ENCODE peak calls at places on chromosomes 16 and 17, in seven cellular contexts. One of them, this sample, is unnamed.

GRCh38 chr17:60902399-60902798 is 224.7 kb downstream of the BCAS3 start:
- DNase-seq in CD4-positive, CD25-positive, alpha-beta regulatory T cell: no peak
- DNase-seq in ovary: no peak
- DNase-seq in mucosa of descending colon: no peak
- DNase-seq in psoas muscle: no peak
- DNase-seq in GM23248: no peak
- DNase-seq in right cardiac atrium: no peak
- DNase-seq in this sample: no peak

GRCh38 chr16:18950469-18951185 is 24.4 kb upstream of the SMG1 start:
- DNase-seq in mucosa of descending colon: no peak
- DNase-seq in ovary: no peak
- DNase-seq in CD4-positive, CD25-positive, alpha-beta regulatory T cell: no peak
- DNase-seq in right cardiac atrium: no peak
- DNase-seq in GM23248: no peak
- DNase-seq in psoas muscle: no peak
- DNase-seq in this sample: no peak

GRCh38 chr16:68575082-68575481 is 36.0 kb downstream of the ZFP90 start:
- DNase-seq in ovary: no peak
- DNase-seq in GM23248: no peak
- DNase-seq in CD4-positive, CD25-positive, alpha-beta regulatory T cell: no peak
- DNase-seq in right cardiac atrium: no peak
- DNase-seq in mucosa of descending colon: no peak
- DNase-seq in psoas muscle: no peak
- DNase-seq in this sample: no peak

GRCh38 chr16:58377932-58378331 is 14.3 kb upstream of the GINS3 start:
- DNase-seq in ovary: no peak
- DNase-seq in right cardiac atrium: no peak
- DNase-seq in GM23248: peak; percentile 11
- DNase-seq in psoas muscle: no peak
- DNase-seq in CD4-positive, CD25-positive, alpha-beta regulatory T cell: no peak
- DNase-seq in mucosa of descending colon: no peak
- DNase-seq in this sample: no peak

GRCh38 chr17:17557796-17558195 is 33.7 kb downstream of the PEMT start:
- DNase-seq in psoas muscle: peak; percentile 59
- DNase-seq in right cardiac atrium: no peak
- DNase-seq in ovary: no peak
- DNase-seq in mucosa of descending colon: no peak
- DNase-seq in CD4-positive, CD25-positive, alpha-beta regulatory T cell: no peak
- DNase-seq in GM23248: no peak
- DNase-seq in this sample: no peak

GRCh38 chr16:87636050-87636684 is 33.9 kb downstream of the JPH3 start:
- DNase-seq in GM23248: peak; percentile 92
- DNase-seq in CD4-positive, CD25-positive, alpha-beta regulatory T cell: peak; percentile 60
- DNase-seq in psoas muscle: peak; percentile 92
- DNase-seq in ovary: peak; percentile 87
- DNase-seq in right cardiac atrium: peak; percentile 87
- DNase-seq in mucosa of descending colon: peak; percentile 87
- DNase-seq in this sample: peak; percentile 85

GRCh38 chr17:19933221-19933620 is 44.4 kb downstream of the AKAP10 start:
- DNase-seq in right cardiac atrium: no peak
- DNase-seq in mucosa of descending colon: no peak
- DNase-seq in CD4-positive, CD25-positive, alpha-beta regulatory T cell: no peak
- DNase-seq in psoas muscle: no peak
- DNase-seq in GM23248: no peak
- DNase-seq in ovary: no peak
- DNase-seq in this sample: no peak

GRCh38 chr16:14350081-14350480 is 279.0 kb downstream of the MRTFB start:
- DNase-seq in psoas muscle: no peak
- DNase-seq in ovary: no peak
- DNase-seq in right cardiac atrium: no peak
- DNase-seq in CD4-positive, CD25-positive, alpha-beta regulatory T cell: no peak
- DNase-seq in GM23248: no peak
- DNase-seq in mucosa of descending colon: no peak
- DNase-seq in this sample: no peak

GRCh38 chr16:67552476-67552875 is 9.8 kb upstream of the CTCF start:
- DNase-seq in mucosa of descending colon: peak; percentile 6
- DNase-seq in ovary: peak; percentile 68
- DNase-seq in CD4-positive, CD25-positive, alpha-beta regulatory T cell: no peak
- DNase-seq in right cardiac atrium: no peak
- DNase-seq in psoas muscle: no peak
- DNase-seq in GM23248: no peak
- DNase-seq in this sample: no peak

GRCh38 chr17:3817851-3818605 is 17.0 kb upstream of the ITGAE start:
- DNase-seq in GM23248: no peak
- DNase-seq in CD4-positive, CD25-positive, alpha-beta regulatory T cell: no peak
- DNase-seq in right cardiac atrium: no peak
- DNase-seq in psoas muscle: no peak
- DNase-seq in ovary: no peak
- DNase-seq in mucosa of descending colon: no peak
- DNase-seq in this sample: no peak

GRCh38 chr17:44213403-44214229 is 5.9 kb downstream of the UBTF start:
- DNase-seq in ovary: no peak
- DNase-seq in GM23248: no peak
- DNase-seq in mucosa of descending colon: no peak
- DNase-seq in psoas muscle: peak; percentile 57
- DNase-seq in right cardiac atrium: no peak
- DNase-seq in CD4-positive, CD25-positive, alpha-beta regulatory T cell: no peak
- DNase-seq in this sample: no peak

GRCh38 chr17:44214896-44215295 is 4.6 kb downstream of the UBTF start:
- DNase-seq in mucosa of descending colon: no peak
- DNase-seq in right cardiac atrium: no peak
- DNase-seq in psoas muscle: peak; percentile 19
- DNase-seq in ovary: no peak
- DNase-seq in GM23248: no peak
- DNase-seq in CD4-positive, CD25-positive, alpha-beta regulatory T cell: no peak
- DNase-seq in this sample: no peak

GRCh38 chr17:44212507-44213402 is 6.7 kb downstream of the UBTF start:
- DNase-seq in psoas muscle: peak; percentile 48
- DNase-seq in ovary: no peak
- DNase-seq in CD4-positive, CD25-positive, alpha-beta regulatory T cell: no peak
- DNase-seq in GM23248: no peak
- DNase-seq in mucosa of descending colon: no peak
- DNase-seq in right cardiac atrium: no peak
- DNase-seq in this sample: no peak

GRCh38 chr17:44216173-44216572 is 3.3 kb downstream of the UBTF start:
- DNase-seq in GM23248: no peak
- DNase-seq in psoas muscle: no peak
- DNase-seq in right cardiac atrium: no peak
- DNase-seq in mucosa of descending colon: no peak
- DNase-seq in CD4-positive, CD25-positive, alpha-beta regulatory T cell: no peak
- DNase-seq in ovary: no peak
- DNase-seq in this sample: no peak

DNA sequence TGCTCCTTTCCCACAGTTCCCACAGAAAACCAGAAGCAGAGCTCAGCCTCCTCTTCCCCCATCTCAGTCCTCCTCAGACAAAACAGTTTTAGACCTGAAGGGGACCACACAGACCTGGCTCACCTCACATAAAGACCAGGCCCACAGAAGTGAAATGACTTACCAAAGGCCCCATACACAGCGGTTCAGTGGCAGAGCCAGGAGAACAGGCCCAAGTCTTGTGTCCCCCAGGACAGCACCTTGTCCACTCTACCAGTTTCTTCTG is 5.3 kb downstream of the UBTF start:
- DNase-seq in mucosa of descending colon: no peak
- DNase-seq in right cardiac atrium: no peak
- DNase-seq in ovary: no peak
- DNase-seq in CD4-positive, CD25-positive, alpha-beta regulatory T cell: no peak
- DNase-seq in psoas muscle: no peak
- DNase-seq in GM23248: no peak
- DNase-seq in this sample: no peak
- H3K4me1 ChIP-seq in mucosa of descending colon: peaks cover 25% of the 10 kb centered on the region
- H3K4me1 ChIP-seq in right cardiac atrium: peaks cover 9% of the 10 kb centered on the region
- H3K4me1 ChIP-seq in ovary: peaks cover 15% of the 10 kb centered on the region
- H3K4me1 ChIP-seq in CD4-positive, CD25-positive, alpha-beta regulatory T cell: peaks cover 62% of the 10 kb centered on the region
- H3K4me1 ChIP-seq in psoas muscle: peaks cover 40% of the 10 kb centered on the region
- H3K4me1 ChIP-seq in GM23248: peaks cover 25% of the 10 kb centered on the region
- H3K4me1 ChIP-seq in this sample: peaks cover 24% of the 10 kb centered on the region

GRCh38 chr16:79009911-79010310 is 590.6 kb downstream of the MAF start:
- DNase-seq in mucosa of descending colon: no peak
- DNase-seq in GM23248: no peak
- DNase-seq in psoas muscle: no peak
- DNase-seq in ovary: no peak
- DNase-seq in CD4-positive, CD25-positive, alpha-beta regulatory T cell: no peak
- DNase-seq in right cardiac atrium: no peak
- DNase-seq in this sample: no peak

GRCh38 chr16:79011282-79011681 is 589.3 kb downstream of the MAF start:
- DNase-seq in GM23248: no peak
- DNase-seq in mucosa of descending colon: no peak
- DNase-seq in psoas muscle: no peak
- DNase-seq in CD4-positive, CD25-positive, alpha-beta regulatory T cell: no peak
- DNase-seq in right cardiac atrium: no peak
- DNase-seq in ovary: no peak
- DNase-seq in this sample: no peak

GRCh38 chr16:79013930-79014329 is 586.6 kb downstream of the MAF start:
- DNase-seq in mucosa of descending colon: no peak
- DNase-seq in ovary: no peak
- DNase-seq in psoas muscle: no peak
- DNase-seq in right cardiac atrium: no peak
- DNase-seq in GM23248: no peak
- DNase-seq in CD4-positive, CD25-positive, alpha-beta regulatory T cell: no peak
- DNase-seq in this sample: no peak

GRCh38 chr16:79008869-79009179 is 591.7 kb downstream of the MAF start:
- DNase-seq in ovary: no peak
- DNase-seq in GM23248: no peak
- DNase-seq in CD4-positive, CD25-positive, alpha-beta regulatory T cell: no peak
- DNase-seq in psoas muscle: no peak
- DNase-seq in mucosa of descending colon: no peak
- DNase-seq in right cardiac atrium: no peak
- DNase-seq in this sample: no peak

DNA sequence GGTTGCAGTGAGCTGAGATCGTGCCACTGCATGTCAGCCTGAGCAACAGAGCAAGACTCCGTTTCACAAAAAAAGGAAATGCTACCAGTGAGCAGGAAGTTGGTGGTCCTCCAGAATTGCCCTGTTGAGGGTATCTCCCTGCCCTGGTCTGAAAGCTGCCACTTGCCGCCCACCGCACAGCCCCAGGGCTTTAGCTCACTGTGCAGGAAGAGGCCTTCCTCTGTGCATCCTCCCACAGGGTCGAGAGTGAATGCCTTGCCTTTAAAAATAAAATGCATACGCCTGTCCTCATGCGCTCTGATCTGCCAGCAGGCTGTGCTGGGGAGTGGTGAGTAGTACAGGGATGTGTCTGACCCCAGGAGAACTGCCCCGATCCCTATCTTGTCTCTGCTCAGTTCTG is 587.5 kb downstream of the MAF start:
- DNase-seq in psoas muscle: no peak
- DNase-seq in GM23248: no peak
- DNase-seq in CD4-positive, CD25-positive, alpha-beta regulatory T cell: no peak
- DNase-seq in right cardiac atrium: no peak
- DNase-seq in mucosa of descending colon: no peak
- DNase-seq in ovary: no peak
- DNase-seq in this sample: no peak
- H3K4me1 ChIP-seq in psoas muscle: no peaks in the 10 kb centered on the region
- H3K4me1 ChIP-seq in GM23248: no peaks in the 10 kb centered on the region
- H3K4me1 ChIP-seq in CD4-positive, CD25-positive, alpha-beta regulatory T cell: no peaks in the 10 kb centered on the region
- H3K4me1 ChIP-seq in right cardiac atrium: no peaks in the 10 kb centered on the region
- H3K4me1 ChIP-seq in mucosa of descending colon: no peaks in the 10 kb centered on the region
- H3K4me1 ChIP-seq in ovary: no peaks in the 10 kb centered on the region
- H3K4me1 ChIP-seq in this sample: no peaks in the 10 kb centered on the region

GRCh38 chr17:78741644-78742284 is 40.3 kb downstream of the CYTH1 start:
- DNase-seq in GM23248: no peak
- DNase-seq in psoas muscle: no peak
- DNase-seq in CD4-positive, CD25-positive, alpha-beta regulatory T cell: no peak
- DNase-seq in ovary: no peak
- DNase-seq in mucosa of descending colon: no peak
- DNase-seq in right cardiac atrium: no peak
- DNase-seq in this sample: no peak
- H3K4me1 ChIP-seq in GM23248: peaks cover 18% of the 10 kb centered on the region
- H3K4me1 ChIP-seq in psoas muscle: peaks cover 75% of the 10 kb centered on the region
- H3K4me1 ChIP-seq in CD4-positive, CD25-positive, alpha-beta regulatory T cell: peaks cover 100% of the 10 kb centered on the region
- H3K4me1 ChIP-seq in ovary: peaks cover 10% of the 10 kb centered on the region
- H3K4me1 ChIP-seq in mucosa of descending colon: peaks cover 24% of the 10 kb centered on the region
- H3K4me1 ChIP-seq in right cardiac atrium: peaks cover 19% of the 10 kb centered on the region
- H3K4me1 ChIP-seq in this sample: peaks cover 96% of the 10 kb centered on the region

GRCh38 chr17:80970044-80970761 is 21.4 kb upstream of the CHMP6 start:
- DNase-seq in right cardiac atrium: peak; percentile 57
- DNase-seq in GM23248: peak; percentile 46
- DNase-seq in ovary: peak; percentile 70
- DNase-seq in mucosa of descending colon: peak; percentile 49
- DNase-seq in CD4-positive, CD25-positive, alpha-beta regulatory T cell: peak; percentile 17
- DNase-seq in psoas muscle: peak; percentile 80
- DNase-seq in this sample: peak; percentile 45
- H3K4me1 ChIP-seq in right cardiac atrium: peaks cover 7% of the 10 kb centered on the region
- H3K4me1 ChIP-seq in GM23248: no peaks in the 10 kb centered on the region
- H3K4me1 ChIP-seq in ovary: peaks cover 19% of the 10 kb centered on the region
- H3K4me1 ChIP-seq in mucosa of descending colon: no peaks in the 10 kb centered on the region
- H3K4me1 ChIP-seq in CD4-positive, CD25-positive, alpha-beta regulatory T cell: peaks cover 5% of the 10 kb centered on the region
- H3K4me1 ChIP-seq in psoas muscle: peaks cover 20% of the 10 kb centered on the region
- H3K4me1 ChIP-seq in this sample: peaks cover 2% of the 10 kb centered on the region

GRCh38 chr17:57894848-57895247 is 45.0 kb upstream of the MRPS23 start:
- DNase-seq in GM23248: no peak
- DNase-seq in right cardiac atrium: no peak
- DNase-seq in psoas muscle: no peak
- DNase-seq in CD4-positive, CD25-positive, alpha-beta regulatory T cell: no peak
- DNase-seq in ovary: no peak
- DNase-seq in mucosa of descending colon: no peak
- DNase-seq in this sample: no peak
- H3K4me1 ChIP-seq in GM23248: peaks cover 56% of the 10 kb centered on the region
- H3K4me1 ChIP-seq in right cardiac atrium: peaks cover 49% of the 10 kb centered on the region
- H3K4me1 ChIP-seq in psoas muscle: peaks cover 88% of the 10 kb centered on the region
- H3K4me1 ChIP-seq in CD4-positive, CD25-positive, alpha-beta regulatory T cell: no peaks in the 10 kb centered on the region
- H3K4me1 ChIP-seq in ovary: peaks cover 63% of the 10 kb centered on the region
- H3K4me1 ChIP-seq in mucosa of descending colon: peaks cover 45% of the 10 kb centered on the region
- H3K4me1 ChIP-seq in this sample: peaks cover 92% of the 10 kb centered on the region

GRCh38 chr16:10601444-10602401 is 21.3 kb upstream of the EMP2 start:
- DNase-seq in mucosa of descending colon: peak; percentile 76
- DNase-seq in right cardiac atrium: no peak
- DNase-seq in ovary: no peak
- DNase-seq in GM23248: no peak
- DNase-seq in CD4-positive, CD25-positive, alpha-beta regulatory T cell: no peak
- DNase-seq in psoas muscle: no peak
- DNase-seq in this sample: no peak
- H3K4me1 ChIP-seq in mucosa of descending colon: peaks cover 43% of the 10 kb centered on the region
- H3K4me1 ChIP-seq in right cardiac atrium: no peaks in the 10 kb centered on the region
- H3K4me1 ChIP-seq in ovary: no peaks in the 10 kb centered on the region
- H3K4me1 ChIP-seq in GM23248: peaks cover 9% of the 10 kb centered on the region
- H3K4me1 ChIP-seq in CD4-positive, CD25-positive, alpha-beta regulatory T cell: no peaks in the 10 kb centered on the region
- H3K4me1 ChIP-seq in psoas muscle: peaks cover 6% of the 10 kb centered on the region
- H3K4me1 ChIP-seq in this sample: peaks cover 36% of the 10 kb centered on the region

DNA sequence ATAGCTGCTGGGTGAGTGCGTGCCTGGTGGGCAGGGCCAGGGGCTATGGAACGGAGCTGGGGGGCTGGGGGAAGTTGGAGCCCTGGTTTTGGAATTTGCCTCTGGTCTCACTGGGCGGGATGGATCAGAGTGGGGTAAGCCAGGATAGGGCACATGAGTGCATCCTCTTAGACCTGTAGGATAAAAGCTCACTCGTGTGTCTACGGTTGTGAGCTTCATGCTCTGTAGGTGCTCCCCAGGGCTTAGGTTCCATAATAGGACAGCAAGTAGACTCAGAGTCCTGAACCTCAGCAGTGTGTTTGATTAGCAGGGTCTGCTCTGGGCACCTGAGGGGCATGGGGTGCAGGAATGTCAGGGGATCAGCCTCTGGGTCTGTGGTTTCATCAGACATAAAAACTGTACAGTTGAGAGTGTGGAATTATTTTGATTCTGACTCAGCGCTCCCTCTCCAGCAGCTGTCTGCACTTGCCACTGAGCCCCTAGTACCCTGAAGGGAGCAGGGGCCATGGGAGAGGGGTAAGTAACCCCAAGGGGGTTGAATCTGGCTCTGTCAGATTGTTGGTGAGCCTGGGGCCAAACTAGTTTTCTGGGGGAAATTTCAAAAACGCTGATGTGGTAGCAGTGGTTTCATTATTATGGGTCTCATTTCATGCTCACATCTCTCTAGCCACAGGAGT is 84.2 kb upstream of the LGALS9 start:
- DNase-seq in ovary: no peak
- DNase-seq in CD4-positive, CD25-positive, alpha-beta regulatory T cell: no peak
- DNase-seq in GM23248: no peak
- DNase-seq in mucosa of descending colon: no peak
- DNase-seq in psoas muscle: no peak
- DNase-seq in right cardiac atrium: no peak
- DNase-seq in this sample: no peak
- H3K4me1 ChIP-seq in ovary: peaks cover 3% of the 10 kb centered on the region
- H3K4me1 ChIP-seq in CD4-positive, CD25-positive, alpha-beta regulatory T cell: peaks cover 19% of the 10 kb centered on the region
- H3K4me1 ChIP-seq in GM23248: peaks cover under 1% of the 10 kb centered on the region
- H3K4me1 ChIP-seq in mucosa of descending colon: peaks cover 6% of the 10 kb centered on the region
- H3K4me1 ChIP-seq in psoas muscle: no peaks in the 10 kb centered on the region
- H3K4me1 ChIP-seq in right cardiac atrium: no peaks in the 10 kb centered on the region
- H3K4me1 ChIP-seq in this sample: peaks cover 56% of the 10 kb centered on the region

This sample was measured in left lung.